ENCODE peak calls at places on chromosomes 5 and 9, in seven cellular contexts. One of them, this sample, is unnamed.

GRCh38 chr5:902129-902916 is 9.6 kb downstream of the TRIP13 start:
- DNase-seq in caudate nucleus: no peak
- DNase-seq in activated T-cell treated with anti-CD3 and anti-CD28 coated beads, Interleukin-2, amount 50 U/mL, for 72 hours: no peak
- DNase-seq in occipital lobe: no peak
- DNase-seq in NCI-H1417: no peak
- DNase-seq in stimulated activated CD8-positive, alpha-beta memory T cell treated with anti-CD3 and anti-CD28 coated beads, Interleukin-12 subunit alpha, Interleukin-12 subunit beta, amount 100 ng/mL, for 1 hour: no peak
- DNase-seq in HTR-8/SVneo: no peak
- DNase-seq in this sample: no peak

GRCh38 chr5:135890867-135891266 is 4.8 kb downstream of the IL9 start:
- DNase-seq in occipital lobe: no peak
- DNase-seq in HTR-8/SVneo: no peak
- DNase-seq in activated T-cell treated with anti-CD3 and anti-CD28 coated beads, Interleukin-2, amount 50 U/mL, for 72 hours: peak
- DNase-seq in caudate nucleus: no peak
- DNase-seq in NCI-H1417: no peak
- DNase-seq in stimulated activated CD8-positive, alpha-beta memory T cell treated with anti-CD3 and anti-CD28 coated beads, Interleukin-12 subunit alpha, Interleukin-12 subunit beta, amount 100 ng/mL, for 1 hour: no peak
- DNase-seq in this sample: no peak

GRCh38 chr9:131420913-131421312 is 27.0 kb downstream of the PRRC2B start:
- DNase-seq in occipital lobe: no peak
- DNase-seq in caudate nucleus: no peak
- DNase-seq in NCI-H1417: peak
- DNase-seq in stimulated activated CD8-positive, alpha-beta memory T cell treated with anti-CD3 and anti-CD28 coated beads, Interleukin-12 subunit alpha, Interleukin-12 subunit beta, amount 100 ng/mL, for 1 hour: no peak
- DNase-seq in HTR-8/SVneo: no peak
- DNase-seq in activated T-cell treated with anti-CD3 and anti-CD28 coated beads, Interleukin-2, amount 50 U/mL, for 72 hours: no peak
- DNase-seq in this sample: no peak

GRCh38 chr9:132525308-132525707 is 57.1 kb upstream of the BARHL1 start:
- DNase-seq in activated T-cell treated with anti-CD3 and anti-CD28 coated beads, Interleukin-2, amount 50 U/mL, for 72 hours: no peak
- DNase-seq in caudate nucleus: no peak
- DNase-seq in occipital lobe: no peak
- DNase-seq in stimulated activated CD8-positive, alpha-beta memory T cell treated with anti-CD3 and anti-CD28 coated beads, Interleukin-12 subunit alpha, Interleukin-12 subunit beta, amount 100 ng/mL, for 1 hour: no peak
- DNase-seq in NCI-H1417: no peak
- DNase-seq in HTR-8/SVneo: no peak
- DNase-seq in this sample: no peak

GRCh38 chr9:14018061-14018460 is 295.9 kb downstream of the NFIB start:
- DNase-seq in caudate nucleus: no peak
- DNase-seq in activated T-cell treated with anti-CD3 and anti-CD28 coated beads, Interleukin-2, amount 50 U/mL, for 72 hours: no peak
- DNase-seq in NCI-H1417: no peak
- DNase-seq in occipital lobe: no peak
- DNase-seq in stimulated activated CD8-positive, alpha-beta memory T cell treated with anti-CD3 and anti-CD28 coated beads, Interleukin-12 subunit alpha, Interleukin-12 subunit beta, amount 100 ng/mL, for 1 hour: no peak
- DNase-seq in HTR-8/SVneo: no peak
- DNase-seq in this sample: no peak

GRCh38 chr5:159901308-159901707 is 15.0 kb upstream of the ADRA1B start:
- DNase-seq in HTR-8/SVneo: no peak
- DNase-seq in stimulated activated CD8-positive, alpha-beta memory T cell treated with anti-CD3 and anti-CD28 coated beads, Interleukin-12 subunit alpha, Interleukin-12 subunit beta, amount 100 ng/mL, for 1 hour: no peak
- DNase-seq in occipital lobe: no peak
- DNase-seq in NCI-H1417: no peak
- DNase-seq in caudate nucleus: no peak
- DNase-seq in activated T-cell treated with anti-CD3 and anti-CD28 coated beads, Interleukin-2, amount 50 U/mL, for 72 hours: no peak
- DNase-seq in this sample: no peak

GRCh38 chr5:146066968-146067367 is 38.4 kb downstream of the PLAC8L1 start:
- DNase-seq in HTR-8/SVneo: no peak
- DNase-seq in stimulated activated CD8-positive, alpha-beta memory T cell treated with anti-CD3 and anti-CD28 coated beads, Interleukin-12 subunit alpha, Interleukin-12 subunit beta, amount 100 ng/mL, for 1 hour: no peak
- DNase-seq in NCI-H1417: no peak
- DNase-seq in activated T-cell treated with anti-CD3 and anti-CD28 coated beads, Interleukin-2, amount 50 U/mL, for 72 hours: no peak
- DNase-seq in caudate nucleus: no peak
- DNase-seq in occipital lobe: no peak
- DNase-seq in this sample: no peak

GRCh38 chr5:91182763-91183162 is 200.4 kb downstream of the ARRDC3 start:
- DNase-seq in occipital lobe: no peak
- DNase-seq in caudate nucleus: no peak
- DNase-seq in activated T-cell treated with anti-CD3 and anti-CD28 coated beads, Interleukin-2, amount 50 U/mL, for 72 hours: no peak
- DNase-seq in stimulated activated CD8-positive, alpha-beta memory T cell treated with anti-CD3 and anti-CD28 coated beads, Interleukin-12 subunit alpha, Interleukin-12 subunit beta, amount 100 ng/mL, for 1 hour: no peak
- DNase-seq in HTR-8/SVneo: no peak
- DNase-seq in NCI-H1417: no peak
- DNase-seq in this sample: peak

GRCh38 chr5:69526660-69527059 is 33.3 kb upstream of the GTF2H2C start:
- DNase-seq in activated T-cell treated with anti-CD3 and anti-CD28 coated beads, Interleukin-2, amount 50 U/mL, for 72 hours: no peak
- DNase-seq in NCI-H1417: no peak
- DNase-seq in occipital lobe: no peak
- DNase-seq in HTR-8/SVneo: no peak
- DNase-seq in stimulated activated CD8-positive, alpha-beta memory T cell treated with anti-CD3 and anti-CD28 coated beads, Interleukin-12 subunit alpha, Interleukin-12 subunit beta, amount 100 ng/mL, for 1 hour: no peak
- DNase-seq in caudate nucleus: no peak
- DNase-seq in this sample: no peak

GRCh38 chr9:79578891-79579290 is 7.1 kb downstream of the TLE4 start:
- DNase-seq in NCI-H1417: no peak
- DNase-seq in occipital lobe: no peak
- DNase-seq in stimulated activated CD8-positive, alpha-beta memory T cell treated with anti-CD3 and anti-CD28 coated beads, Interleukin-12 subunit alpha, Interleukin-12 subunit beta, amount 100 ng/mL, for 1 hour: no peak
- DNase-seq in activated T-cell treated with anti-CD3 and anti-CD28 coated beads, Interleukin-2, amount 50 U/mL, for 72 hours: no peak
- DNase-seq in caudate nucleus: no peak
- DNase-seq in HTR-8/SVneo: no peak
- DNase-seq in this sample: no peak

GRCh38 chr9:98575379-98576346 is 133.1 kb downstream of the GABBR2 start:
- DNase-seq in HTR-8/SVneo: peak
- DNase-seq in caudate nucleus: no peak
- DNase-seq in occipital lobe: peak
- DNase-seq in stimulated activated CD8-positive, alpha-beta memory T cell treated with anti-CD3 and anti-CD28 coated beads, Interleukin-12 subunit alpha, Interleukin-12 subunit beta, amount 100 ng/mL, for 1 hour: no peak
- DNase-seq in NCI-H1417: no peak
- DNase-seq in activated T-cell treated with anti-CD3 and anti-CD28 coated beads, Interleukin-2, amount 50 U/mL, for 72 hours: peak
- DNase-seq in this sample: peak